ENCODE peak calls at places on chromosome 9, in eight cellular contexts. One of them, this sample, is unnamed.

GRCh38 chr9:121599872-121600585 is 51.4 kb upstream of the DAB2IP start:
- DNase-seq in H1: no peak
- DNase-seq in SK-N-SH: peak; percentile 72
- DNase-seq in esophagus muscularis mucosa: no peak
- DNase-seq in GM12878: no peak
- DNase-seq in transverse colon: no peak
- DNase-seq in ovary: peak; percentile 39
- DNase-seq in stomach: no peak
- DNase-seq in this sample: no peak

GRCh38 chr9:15142903-15143534 is 164.0 kb downstream of the TTC39B start:
- DNase-seq in GM12878: no peak
- DNase-seq in esophagus muscularis mucosa: no peak
- DNase-seq in stomach: no peak
- DNase-seq in SK-N-SH: peak; percentile 71
- DNase-seq in H1: no peak
- DNase-seq in ovary: no peak
- DNase-seq in transverse colon: no peak
- DNase-seq in this sample: no peak

GRCh38 chr9:91732187-91733005 is 217.6 kb downstream of the ROR2 start:
- DNase-seq in ovary: no peak
- DNase-seq in GM12878: no peak
- DNase-seq in esophagus muscularis mucosa: no peak
- DNase-seq in H1: no peak
- DNase-seq in transverse colon: no peak
- DNase-seq in SK-N-SH: no peak
- DNase-seq in stomach: no peak
- DNase-seq in this sample: no peak

GRCh38 chr9:137771580-137771979 is 106.0 kb upstream of the CACNA1B start:
- DNase-seq in esophagus muscularis mucosa: no peak
- DNase-seq in stomach: no peak
- DNase-seq in ovary: no peak
- DNase-seq in SK-N-SH: no peak
- DNase-seq in H1: no peak
- DNase-seq in GM12878: no peak
- DNase-seq in transverse colon: no peak
- DNase-seq in this sample: no peak

GRCh38 chr9:5756633-5757032 is 76.3 kb downstream of the ERMP1 start:
- DNase-seq in SK-N-SH: no peak
- DNase-seq in ovary: no peak
- DNase-seq in H1: no peak
- DNase-seq in esophagus muscularis mucosa: no peak
- DNase-seq in GM12878: no peak
- DNase-seq in stomach: no peak
- DNase-seq in transverse colon: no peak
- DNase-seq in this sample: no peak

GRCh38 chr9:136399176-136400037 is 563 bp downstream of the SNAPC4 start:
- DNase-seq in H1: no peak
- DNase-seq in ovary: peak; percentile 43
- DNase-seq in esophagus muscularis mucosa: no peak
- DNase-seq in transverse colon: no peak
- DNase-seq in SK-N-SH: peak; percentile 61
- DNase-seq in stomach: no peak
- DNase-seq in GM12878: no peak
- DNase-seq in this sample: no peak

GRCh38 chr9:36023260-36024048 is 13.3 kb upstream of the RECK start:
- DNase-seq in SK-N-SH: peak; percentile 68
- DNase-seq in transverse colon: peak; percentile 80
- DNase-seq in H1: no peak
- DNase-seq in GM12878: peak; percentile 15
- DNase-seq in esophagus muscularis mucosa: no peak
- DNase-seq in stomach: peak; percentile 70
- DNase-seq in ovary: peak; percentile 55
- DNase-seq in this sample: peak; percentile 54

GRCh38 chr9:125746017-125746773 is 978 bp upstream of the PBX3 start:
- DNase-seq in esophagus muscularis mucosa: peak; percentile 97
- DNase-seq in SK-N-SH: peak; percentile 96
- DNase-seq in GM12878: peak; percentile 82
- DNase-seq in stomach: peak; percentile 96
- DNase-seq in transverse colon: peak; percentile 96
- DNase-seq in ovary: peak; percentile 94
- DNase-seq in H1: peak; percentile 94
- DNase-seq in this sample: peak; percentile 86

GRCh38 chr9:112433715-112434392 is 52.8 kb upstream of the KIAA1958 start:
- DNase-seq in stomach: no peak
- DNase-seq in esophagus muscularis mucosa: no peak
- DNase-seq in H1: no peak
- DNase-seq in GM12878: no peak
- DNase-seq in SK-N-SH: no peak
- DNase-seq in transverse colon: no peak
- DNase-seq in ovary: no peak
- DNase-seq in this sample: no peak

GRCh38 chr9:112434487-112434886 is 52.1 kb upstream of the KIAA1958 start:
- DNase-seq in GM12878: no peak
- DNase-seq in transverse colon: no peak
- DNase-seq in ovary: no peak
- DNase-seq in SK-N-SH: no peak
- DNase-seq in esophagus muscularis mucosa: no peak
- DNase-seq in H1: no peak
- DNase-seq in stomach: no peak
- DNase-seq in this sample: no peak

DNA sequence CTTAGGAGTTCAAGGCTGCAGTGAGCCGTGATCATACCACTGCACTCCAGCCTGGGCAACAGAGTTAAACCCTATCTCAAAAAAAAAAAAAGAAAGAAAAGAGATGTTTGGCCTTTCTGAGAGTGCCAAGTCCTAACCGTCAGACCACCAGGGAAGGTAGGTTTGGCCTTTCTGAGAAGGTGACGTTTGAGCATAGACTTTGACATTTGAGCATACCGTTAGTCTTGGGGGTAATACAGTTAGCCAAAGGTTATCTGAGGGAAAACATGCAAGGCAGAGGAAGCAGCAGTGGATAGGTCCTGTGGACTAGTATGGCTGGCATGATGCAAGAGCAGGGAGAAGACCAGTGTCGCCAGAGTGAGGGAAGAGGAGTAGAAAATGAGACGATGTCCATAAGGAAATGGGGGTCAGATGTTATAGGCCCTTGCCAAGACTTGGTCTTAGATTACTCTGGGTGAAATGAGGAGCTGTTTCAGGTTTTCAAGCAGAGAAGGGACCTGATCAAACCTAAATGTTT is 50.2 kb downstream of the HSDL2 start:
- DNase-seq in transverse colon: no peak
- DNase-seq in esophagus muscularis mucosa: no peak
- DNase-seq in GM12878: no peak
- DNase-seq in SK-N-SH: no peak
- DNase-seq in H1: no peak
- DNase-seq in stomach: no peak
- DNase-seq in ovary: no peak
- DNase-seq in this sample: no peak
- H3K36me3 ChIP-seq in transverse colon: no peaks in the 10 kb centered on the region
- H3K36me3 ChIP-seq in esophagus muscularis mucosa: no peaks in the 10 kb centered on the region
- H3K36me3 ChIP-seq in GM12878: peaks cover 2% of the 10 kb centered on the region
- H3K36me3 ChIP-seq in SK-N-SH: peaks cover 11% of the 10 kb centered on the region
- H3K36me3 ChIP-seq in H1: no peaks in the 10 kb centered on the region
- H3K36me3 ChIP-seq in stomach: peaks cover 3% of the 10 kb centered on the region
- H3K36me3 ChIP-seq in ovary: no peaks in the 10 kb centered on the region
- H3K36me3 ChIP-seq in this sample: no peaks in the 10 kb centered on the region

DNA sequence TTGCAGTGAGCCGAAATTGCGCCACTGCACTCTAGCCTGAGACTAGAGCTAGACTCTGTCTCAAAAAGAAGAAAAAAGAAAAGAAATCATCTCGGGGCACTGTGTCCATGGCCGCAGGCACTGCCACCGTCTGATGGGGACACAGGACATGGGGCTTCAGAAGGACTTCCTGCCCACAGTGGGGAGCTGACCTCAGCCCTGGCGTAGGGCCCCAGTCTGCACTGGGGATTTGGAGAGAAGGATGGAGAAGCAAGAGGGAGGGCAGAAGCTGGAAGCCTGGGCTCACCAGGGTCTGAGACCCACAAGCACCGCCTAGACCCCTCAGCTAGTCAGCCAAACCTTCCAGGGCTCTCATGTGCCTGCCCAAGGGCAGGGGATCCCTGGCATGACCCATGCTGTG is 4.1 kb upstream of the SARDH start:
- DNase-seq in transverse colon: no peak
- DNase-seq in H1: no peak
- DNase-seq in stomach: no peak
- DNase-seq in SK-N-SH: peak; percentile 3
- DNase-seq in ovary: no peak
- DNase-seq in esophagus muscularis mucosa: no peak
- DNase-seq in GM12878: no peak
- DNase-seq in this sample: no peak
- TF ChIP-seq EP300 in transverse colon: no peak
- TF ChIP-seq EP300 in H1: no peak
- TF ChIP-seq EP300 in stomach: no peak
- TF ChIP-seq EP300 in SK-N-SH: no peak
- TF ChIP-seq EP300 in ovary: no peak
- TF ChIP-seq EP300 in esophagus muscularis mucosa: no peak
- TF ChIP-seq EP300 in GM12878: no peak
- TF ChIP-seq EP300 in this sample: no peak

GRCh38 chr9:21976334-21976875 is 17.8 kb downstream of the CDKN2A start:
- DNase-seq in esophagus muscularis mucosa: no peak
- DNase-seq in GM12878: no peak
- DNase-seq in H1: no peak
- DNase-seq in ovary: no peak
- DNase-seq in transverse colon: no peak
- DNase-seq in stomach: no peak
- DNase-seq in SK-N-SH: no peak
- DNase-seq in this sample: no peak
- H3K36me3 ChIP-seq in esophagus muscularis mucosa: no peaks in the 10 kb centered on the region
- H3K36me3 ChIP-seq in GM12878: no peaks in the 10 kb centered on the region
- H3K36me3 ChIP-seq in H1: no peaks in the 10 kb centered on the region
- H3K36me3 ChIP-seq in ovary: no peaks in the 10 kb centered on the region
- H3K36me3 ChIP-seq in transverse colon: no peaks in the 10 kb centered on the region
- H3K36me3 ChIP-seq in stomach: no peaks in the 10 kb centered on the region
- H3K36me3 ChIP-seq in SK-N-SH: no peaks in the 10 kb centered on the region
- H3K36me3 ChIP-seq in this sample: no peaks in the 10 kb centered on the region

GRCh38 chr9:69122391-69123141 is 51.5 kb upstream of the TJP2 start:
- DNase-seq in H1: no peak
- DNase-seq in GM12878: no peak
- DNase-seq in stomach: peak; percentile 47
- DNase-seq in SK-N-SH: no peak
- DNase-seq in ovary: no peak
- DNase-seq in esophagus muscularis mucosa: no peak
- DNase-seq in transverse colon: peak; percentile 66
- DNase-seq in this sample: no peak
- TF ChIP-seq EP300 in H1: no peak
- TF ChIP-seq EP300 in GM12878: no peak
- TF ChIP-seq EP300 in stomach: no peak
- TF ChIP-seq EP300 in SK-N-SH: no peak
- TF ChIP-seq EP300 in ovary: no peak
- TF ChIP-seq EP300 in esophagus muscularis mucosa: no peak
- TF ChIP-seq EP300 in transverse colon: no peak
- TF ChIP-seq EP300 in this sample: no peak

DNA sequence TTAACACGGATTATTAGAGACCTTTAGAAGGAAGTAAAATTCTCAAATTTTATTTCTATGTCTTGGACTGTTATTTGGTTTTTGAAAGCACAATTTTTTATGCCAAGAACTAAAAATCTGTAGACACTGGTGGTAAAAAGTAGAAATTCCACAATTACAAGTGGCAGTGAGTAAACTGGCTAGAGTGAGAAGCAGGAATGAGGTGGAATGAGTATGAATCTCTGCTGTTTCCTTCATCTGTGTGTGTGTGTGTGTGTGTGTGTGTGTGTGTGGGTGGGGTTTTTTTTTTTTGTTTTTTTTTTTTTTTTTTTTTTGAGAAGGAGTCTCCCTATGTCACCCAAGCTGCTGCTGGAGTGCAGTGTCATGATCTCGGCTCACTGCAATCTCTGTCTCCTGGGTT is 94.2 kb downstream of the TLE4 start:
- DNase-seq in transverse colon: no peak
- DNase-seq in SK-N-SH: no peak
- DNase-seq in GM12878: no peak
- DNase-seq in ovary: no peak
- DNase-seq in H1: no peak
- DNase-seq in esophagus muscularis mucosa: no peak
- DNase-seq in stomach: no peak
- DNase-seq in this sample: no peak
- H3K36me3 ChIP-seq in transverse colon: no peaks in the 10 kb centered on the region
- H3K36me3 ChIP-seq in SK-N-SH: peaks cover 21% of the 10 kb centered on the region
- H3K36me3 ChIP-seq in GM12878: no peaks in the 10 kb centered on the region
- H3K36me3 ChIP-seq in ovary: no peaks in the 10 kb centered on the region
- H3K36me3 ChIP-seq in H1: no peaks in the 10 kb centered on the region
- H3K36me3 ChIP-seq in esophagus muscularis mucosa: no peaks in the 10 kb centered on the region
- H3K36me3 ChIP-seq in stomach: no peaks in the 10 kb centered on the region
- H3K36me3 ChIP-seq in this sample: no peaks in the 10 kb centered on the region

DNA sequence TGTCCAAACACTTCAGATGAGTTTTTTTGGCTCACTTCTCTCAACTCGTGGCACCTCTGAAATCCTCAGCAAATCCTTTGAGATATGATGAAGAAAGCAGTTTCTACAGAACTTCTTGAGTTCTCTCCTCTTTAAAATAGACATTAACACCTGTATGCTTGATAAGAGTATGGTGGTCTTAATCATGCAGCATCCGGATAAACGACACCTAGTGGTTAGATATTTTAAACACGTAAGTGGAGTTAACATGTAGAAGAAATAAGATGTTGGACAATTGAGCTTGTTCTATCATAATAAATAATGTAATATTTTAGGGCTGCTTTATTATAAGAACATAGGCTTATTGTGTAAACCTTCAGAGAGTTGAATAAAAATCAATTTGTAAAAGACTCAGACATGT is 324.8 kb downstream of the CYLC2 start:
- DNase-seq in transverse colon: no peak
- DNase-seq in esophagus muscularis mucosa: no peak
- DNase-seq in SK-N-SH: peak; percentile 10
- DNase-seq in H1: no peak
- DNase-seq in GM12878: no peak
- DNase-seq in stomach: no peak
- DNase-seq in ovary: no peak
- DNase-seq in this sample: no peak
- TF ChIP-seq EP300 in transverse colon: no peak
- TF ChIP-seq EP300 in esophagus muscularis mucosa: no peak
- TF ChIP-seq EP300 in SK-N-SH: no peak
- TF ChIP-seq EP300 in H1: no peak
- TF ChIP-seq EP300 in GM12878: no peak
- TF ChIP-seq EP300 in stomach: no peak
- TF ChIP-seq EP300 in ovary: no peak
- TF ChIP-seq EP300 in this sample: no peak